ENCODE peak calls at places on chromosomes 3 and 15, in ten cellular contexts. One of them, this sample, is unnamed.

GRCh38 chr3:79057756-79058155 is 710.0 kb downstream of the ROBO1 start:
- DNase-seq in fibroblast of lung: no peak
- DNase-seq in pancreas: no peak
- DNase-seq in PC-9: no peak
- DNase-seq in cardiac fibroblast: no peak
- DNase-seq in endothelial cell of umbilical vein: no peak
- DNase-seq in ovary: no peak
- DNase-seq in mucosa of descending colon: no peak
- DNase-seq in CD8-positive, alpha-beta T cell: no peak
- DNase-seq in HepG2: no peak
- DNase-seq in this sample: no peak

GRCh38 chr15:31353931-31354330 is 27.3 kb downstream of the KLF13 start:
- DNase-seq in mucosa of descending colon: peak
- DNase-seq in cardiac fibroblast: peak
- DNase-seq in HepG2: no peak
- DNase-seq in ovary: no peak
- DNase-seq in fibroblast of lung: peak
- DNase-seq in CD8-positive, alpha-beta T cell: no peak
- DNase-seq in PC-9: no peak
- DNase-seq in pancreas: no peak
- DNase-seq in endothelial cell of umbilical vein: no peak
- DNase-seq in this sample: no peak

GRCh38 chr3:44326035-44326434 is 12.5 kb upstream of the TCAIM start:
- DNase-seq in pancreas: no peak
- DNase-seq in HepG2: no peak
- DNase-seq in endothelial cell of umbilical vein: peak
- DNase-seq in ovary: no peak
- DNase-seq in fibroblast of lung: peak
- DNase-seq in cardiac fibroblast: peak
- DNase-seq in mucosa of descending colon: no peak
- DNase-seq in CD8-positive, alpha-beta T cell: no peak
- DNase-seq in PC-9: no peak
- DNase-seq in this sample: no peak

GRCh38 chr3:127065561-127066270 is 82.8 kb downstream of the PLXNA1 start:
- DNase-seq in endothelial cell of umbilical vein: no peak
- DNase-seq in ovary: no peak
- DNase-seq in fibroblast of lung: peak
- DNase-seq in HepG2: no peak
- DNase-seq in pancreas: no peak
- DNase-seq in CD8-positive, alpha-beta T cell: no peak
- DNase-seq in PC-9: no peak
- DNase-seq in mucosa of descending colon: no peak
- DNase-seq in cardiac fibroblast: no peak
- DNase-seq in this sample: no peak

GRCh38 chr3:170368921-170369320 is 11.4 kb downstream of the SKIL start:
- DNase-seq in PC-9: no peak
- DNase-seq in pancreas: no peak
- DNase-seq in ovary: no peak
- DNase-seq in endothelial cell of umbilical vein: no peak
- DNase-seq in cardiac fibroblast: peak
- DNase-seq in mucosa of descending colon: no peak
- DNase-seq in fibroblast of lung: peak
- DNase-seq in CD8-positive, alpha-beta T cell: no peak
- DNase-seq in HepG2: no peak
- DNase-seq in this sample: no peak

GRCh38 chr15:30929064-30929669 is 25.5 kb downstream of the FAN1 start:
- DNase-seq in endothelial cell of umbilical vein: no peak
- DNase-seq in pancreas: no peak
- DNase-seq in fibroblast of lung: no peak
- DNase-seq in HepG2: no peak
- DNase-seq in cardiac fibroblast: no peak
- DNase-seq in CD8-positive, alpha-beta T cell: no peak
- DNase-seq in PC-9: no peak
- DNase-seq in ovary: no peak
- DNase-seq in mucosa of descending colon: no peak
- DNase-seq in this sample: no peak

GRCh38 chr3:194249323-194250103 is 101.6 kb downstream of the CPN2 start:
- DNase-seq in PC-9: no peak
- DNase-seq in mucosa of descending colon: no peak
- DNase-seq in fibroblast of lung: peak
- DNase-seq in ovary: peak
- DNase-seq in pancreas: no peak
- DNase-seq in HepG2: no peak
- DNase-seq in cardiac fibroblast: peak
- DNase-seq in endothelial cell of umbilical vein: no peak
- DNase-seq in CD8-positive, alpha-beta T cell: peak
- DNase-seq in this sample: no peak

GRCh38 chr3:45593708-45594601 is 596 bp upstream of the LIMD1 start:
- DNase-seq in endothelial cell of umbilical vein: peak
- DNase-seq in PC-9: peak
- DNase-seq in fibroblast of lung: peak
- DNase-seq in mucosa of descending colon: peak
- DNase-seq in CD8-positive, alpha-beta T cell: peak
- DNase-seq in cardiac fibroblast: peak
- DNase-seq in HepG2: peak
- DNase-seq in ovary: peak
- DNase-seq in pancreas: peak
- DNase-seq in this sample: no peak

GRCh38 chr3:40179016-40179415 is 130.5 kb upstream of the EIF1B start:
- DNase-seq in endothelial cell of umbilical vein: peak
- DNase-seq in pancreas: peak
- DNase-seq in ovary: peak
- DNase-seq in HepG2: peak
- DNase-seq in fibroblast of lung: peak
- DNase-seq in cardiac fibroblast: peak
- DNase-seq in PC-9: peak
- DNase-seq in CD8-positive, alpha-beta T cell: peak
- DNase-seq in mucosa of descending colon: peak
- DNase-seq in this sample: peak

GRCh38 chr3:50167782-50168317 is 12.7 kb downstream of the SEMA3F start:
- DNase-seq in ovary: no peak
- DNase-seq in fibroblast of lung: no peak
- DNase-seq in CD8-positive, alpha-beta T cell: no peak
- DNase-seq in endothelial cell of umbilical vein: no peak
- DNase-seq in HepG2: no peak
- DNase-seq in pancreas: no peak
- DNase-seq in PC-9: no peak
- DNase-seq in mucosa of descending colon: no peak
- DNase-seq in cardiac fibroblast: no peak
- DNase-seq in this sample: no peak

GRCh38 chr3:50165388-50166308 is 10.5 kb downstream of the SEMA3F start:
- DNase-seq in endothelial cell of umbilical vein: peak
- DNase-seq in cardiac fibroblast: peak
- DNase-seq in CD8-positive, alpha-beta T cell: no peak
- DNase-seq in fibroblast of lung: peak
- DNase-seq in PC-9: peak
- DNase-seq in HepG2: no peak
- DNase-seq in ovary: peak
- DNase-seq in mucosa of descending colon: no peak
- DNase-seq in pancreas: no peak
- DNase-seq in this sample: peak

GRCh38 chr3:50167069-50167781 is 12.1 kb downstream of the SEMA3F start:
- DNase-seq in CD8-positive, alpha-beta T cell: no peak
- DNase-seq in mucosa of descending colon: peak
- DNase-seq in PC-9: peak
- DNase-seq in cardiac fibroblast: no peak
- DNase-seq in fibroblast of lung: peak
- DNase-seq in ovary: no peak
- DNase-seq in endothelial cell of umbilical vein: peak
- DNase-seq in HepG2: peak
- DNase-seq in pancreas: no peak
- DNase-seq in this sample: no peak

GRCh38 chr3:50164984-50165383 is 9.9 kb downstream of the SEMA3F start:
- DNase-seq in cardiac fibroblast: no peak
- DNase-seq in CD8-positive, alpha-beta T cell: no peak
- DNase-seq in HepG2: no peak
- DNase-seq in fibroblast of lung: no peak
- DNase-seq in ovary: no peak
- DNase-seq in PC-9: no peak
- DNase-seq in mucosa of descending colon: no peak
- DNase-seq in endothelial cell of umbilical vein: no peak
- DNase-seq in pancreas: no peak
- DNase-seq in this sample: no peak

GRCh38 chr3:50166309-50167019 is 11.3 kb downstream of the SEMA3F start:
- DNase-seq in HepG2: no peak
- DNase-seq in mucosa of descending colon: no peak
- DNase-seq in fibroblast of lung: no peak
- DNase-seq in ovary: no peak
- DNase-seq in endothelial cell of umbilical vein: no peak
- DNase-seq in CD8-positive, alpha-beta T cell: no peak
- DNase-seq in cardiac fibroblast: no peak
- DNase-seq in pancreas: no peak
- DNase-seq in PC-9: peak
- DNase-seq in this sample: no peak
- H3K4me3 ChIP-seq in HepG2: no peak
- H3K4me3 ChIP-seq in mucosa of descending colon: no peak
- H3K4me3 ChIP-seq in fibroblast of lung: no peak
- H3K4me3 ChIP-seq in ovary: no peak
- H3K4me3 ChIP-seq in endothelial cell of umbilical vein: no peak
- H3K4me3 ChIP-seq in CD8-positive, alpha-beta T cell: no peak
- H3K4me3 ChIP-seq in cardiac fibroblast: no peak
- H3K4me3 ChIP-seq in pancreas: no peak
- H3K4me3 ChIP-seq in PC-9: no peak
- H3K4me3 ChIP-seq in this sample: no peak

GRCh38 chr3:187321766-187322165 is 30.2 kb upstream of the MASP1 start:
- DNase-seq in pancreas: no peak
- DNase-seq in HepG2: no peak
- DNase-seq in CD8-positive, alpha-beta T cell: no peak
- DNase-seq in PC-9: no peak
- DNase-seq in cardiac fibroblast: no peak
- DNase-seq in ovary: no peak
- DNase-seq in fibroblast of lung: no peak
- DNase-seq in mucosa of descending colon: no peak
- DNase-seq in endothelial cell of umbilical vein: no peak
- DNase-seq in this sample: no peak

GRCh38 chr3:187315872-187316271 is 24.3 kb upstream of the MASP1 start:
- DNase-seq in HepG2: no peak
- DNase-seq in PC-9: no peak
- DNase-seq in ovary: no peak
- DNase-seq in CD8-positive, alpha-beta T cell: no peak
- DNase-seq in mucosa of descending colon: no peak
- DNase-seq in fibroblast of lung: no peak
- DNase-seq in endothelial cell of umbilical vein: no peak
- DNase-seq in pancreas: no peak
- DNase-seq in cardiac fibroblast: no peak
- DNase-seq in this sample: no peak

GRCh38 chr3:187318819-187319616 is 27.5 kb upstream of the MASP1 start:
- DNase-seq in cardiac fibroblast: peak
- DNase-seq in mucosa of descending colon: no peak
- DNase-seq in PC-9: peak
- DNase-seq in HepG2: peak
- DNase-seq in ovary: peak
- DNase-seq in endothelial cell of umbilical vein: peak
- DNase-seq in CD8-positive, alpha-beta T cell: peak
- DNase-seq in fibroblast of lung: peak
- DNase-seq in pancreas: peak
- DNase-seq in this sample: peak

GRCh38 chr3:187314176-187314575 is 22.6 kb upstream of the MASP1 start:
- DNase-seq in PC-9: no peak
- DNase-seq in endothelial cell of umbilical vein: no peak
- DNase-seq in mucosa of descending colon: no peak
- DNase-seq in ovary: no peak
- DNase-seq in pancreas: no peak
- DNase-seq in HepG2: no peak
- DNase-seq in cardiac fibroblast: no peak
- DNase-seq in CD8-positive, alpha-beta T cell: no peak
- DNase-seq in fibroblast of lung: no peak
- DNase-seq in this sample: no peak

DNA sequence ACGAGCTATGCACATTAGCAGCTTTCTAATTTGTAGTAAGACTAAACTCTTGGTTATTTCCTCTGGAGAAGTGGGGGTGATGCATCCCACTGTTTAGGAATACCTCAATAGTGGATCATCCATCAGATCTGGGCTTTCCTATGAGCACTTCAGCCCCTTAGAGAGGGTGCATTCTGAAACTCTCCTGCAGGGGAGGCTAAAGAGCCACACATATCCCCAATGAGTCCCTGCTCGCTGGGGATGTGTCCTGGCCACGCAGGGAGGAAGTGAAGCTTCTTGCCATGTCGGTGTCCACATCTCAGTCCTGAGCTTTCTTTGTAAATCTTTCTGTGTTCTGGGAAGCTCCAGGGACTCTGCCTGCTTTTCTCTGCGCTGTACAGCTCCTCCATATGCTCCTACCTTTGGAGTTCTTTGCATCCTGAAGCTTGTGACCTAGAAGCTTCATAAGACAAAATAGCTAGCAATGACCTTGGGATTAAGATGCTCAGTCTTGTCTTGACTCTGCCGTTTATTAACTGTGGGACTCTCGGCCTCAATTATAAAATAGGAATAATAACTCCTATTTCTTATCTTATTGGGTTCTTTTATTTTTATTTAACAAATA is 28.3 kb upstream of the MASP1 start:
- DNase-seq in PC-9: peak
- DNase-seq in CD8-positive, alpha-beta T cell: peak
- DNase-seq in ovary: peak
- DNase-seq in mucosa of descending colon: peak
- DNase-seq in fibroblast of lung: peak
- DNase-seq in cardiac fibroblast: peak
- DNase-seq in HepG2: peak
- DNase-seq in endothelial cell of umbilical vein: peak
- DNase-seq in pancreas: peak
- DNase-seq in this sample: peak
- TF ChIP-seq CTCF in PC-9: peak
- TF ChIP-seq CTCF in CD8-positive, alpha-beta T cell: peak
- TF ChIP-seq CTCF in ovary: peak
- TF ChIP-seq CTCF in mucosa of descending colon: peak
- TF ChIP-seq CTCF in fibroblast of lung: peak
- TF ChIP-seq CTCF in cardiac fibroblast: peak
- TF ChIP-seq CTCF in HepG2: peak
- TF ChIP-seq CTCF in endothelial cell of umbilical vein: peak
- TF ChIP-seq CTCF in pancreas: peak
- TF ChIP-seq CTCF in this sample: peak

GRCh38 chr3:50303038-50303815 is at the start of gene HYAL1:
- DNase-seq in pancreas: peak
- DNase-seq in mucosa of descending colon: peak
- DNase-seq in fibroblast of lung: no peak
- DNase-seq in PC-9: peak
- DNase-seq in CD8-positive, alpha-beta T cell: no peak
- DNase-seq in cardiac fibroblast: peak
- DNase-seq in endothelial cell of umbilical vein: no peak
- DNase-seq in HepG2: peak
- DNase-seq in ovary: peak
- DNase-seq in this sample: no peak
- H3K4me3 ChIP-seq in pancreas: no peak
- H3K4me3 ChIP-seq in mucosa of descending colon: no peak
- H3K4me3 ChIP-seq in fibroblast of lung: no peak
- H3K4me3 ChIP-seq in PC-9: no peak
- H3K4me3 ChIP-seq in CD8-positive, alpha-beta T cell: no peak
- H3K4me3 ChIP-seq in cardiac fibroblast: no peak
- H3K4me3 ChIP-seq in endothelial cell of umbilical vein: no peak
- H3K4me3 ChIP-seq in HepG2: peak
- H3K4me3 ChIP-seq in ovary: no peak
- H3K4me3 ChIP-seq in this sample: no peak

DNA sequence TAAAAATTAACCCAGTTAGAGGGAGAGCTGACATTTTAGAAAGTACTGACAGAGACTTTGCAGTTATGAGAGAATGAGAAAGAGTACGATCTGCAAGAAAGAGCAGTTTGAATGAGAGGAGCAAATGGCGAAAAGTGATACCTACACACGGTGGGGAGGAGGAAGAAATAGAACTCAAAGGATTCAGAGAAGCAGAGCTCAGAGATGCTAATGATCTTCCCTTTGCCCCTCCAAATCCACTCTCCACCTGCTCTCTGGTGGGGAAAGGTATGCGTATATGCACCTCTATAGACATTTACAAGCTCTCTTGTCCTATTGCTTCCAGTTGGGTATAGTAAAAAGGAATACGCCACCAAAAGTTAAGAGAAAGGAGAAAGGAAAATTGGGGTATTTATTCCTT is 123.3 kb upstream of the TTC14 start:
- DNase-seq in HepG2: no peak
- DNase-seq in pancreas: no peak
- DNase-seq in endothelial cell of umbilical vein: no peak
- DNase-seq in PC-9: no peak
- DNase-seq in cardiac fibroblast: no peak
- DNase-seq in mucosa of descending colon: no peak
- DNase-seq in ovary: no peak
- DNase-seq in CD8-positive, alpha-beta T cell: no peak
- DNase-seq in fibroblast of lung: no peak
- DNase-seq in this sample: no peak
- TF ChIP-seq CTCF in HepG2: no peak
- TF ChIP-seq CTCF in pancreas: no peak
- TF ChIP-seq CTCF in endothelial cell of umbilical vein: no peak
- TF ChIP-seq CTCF in PC-9: no peak
- TF ChIP-seq CTCF in cardiac fibroblast: no peak
- TF ChIP-seq CTCF in mucosa of descending colon: no peak
- TF ChIP-seq CTCF in ovary: no peak
- TF ChIP-seq CTCF in CD8-positive, alpha-beta T cell: no peak
- TF ChIP-seq CTCF in fibroblast of lung: no peak
- TF ChIP-seq CTCF in this sample: no peak

This sample was measured in BJ.